ENCODE peak calls at places on chromosomes 13 and 19, in four cellular contexts. E, Q, J and T are unnamed samples.

GRCh38 chr13:79679334-79679733 is 198.4 kb downstream of the NDFIP2 start:
- DNase-seq in Q (peak; percentile 53), E (peak; percentile 21), J (peak; percentile 56), T (peak; percentile 9)

GRCh38 chr13:99995503-99996176 is 14.1 kb downstream of the ZIC2 start:
- DNase-seq in E (no peak), Q (no peak), J (no peak), T (no peak)

GRCh38 chr13:98174995-98175394 is 2.1 kb downstream of the RNF113B start:
- DNase-seq in E (no peak), J (no peak), Q (no peak), T (no peak)

GRCh38 chr13:24511824-24512207 is 762 bp downstream of the PARP4 start:
- DNase-seq in E (no peak), Q (no peak), J (no peak), T (no peak)

GRCh38 chr13:40562975-40563349 is 103.5 kb downstream of the FOXO1 start:
- DNase-seq in Q (no peak), J (no peak), E (no peak), T (no peak)

GRCh38 chr19:7977021-7977722 is 28.3 kb downstream of the ELAVL1 start:
- DNase-seq in Q (no peak), E (no peak), J (no peak), T (no peak)

GRCh38 chr19:46265217-46265828 is 31.5 kb upstream of the HIF3A start:
- DNase-seq in Q (peak; percentile 70), J (peak; percentile 77), E (peak; percentile 79), T (peak; percentile 73)

GRCh38 chr19:4980838-4981680 is 12.1 kb downstream of the KDM4B start:
- DNase-seq in J (no peak), E (no peak), Q (no peak), T (peak; percentile 60)

GRCh38 chr19:50910722-50911121 is 473 bp downstream of the KLK4 start:
- DNase-seq in Q (no peak), E (no peak), J (no peak), T (no peak)

GRCh38 chr19:8304841-8305621 is 3.1 kb downstream of the CD320 start:
- DNase-seq in J (peak; percentile 38), Q (no peak), E (no peak), T (peak; percentile 90)

GRCh38 chr13:101488734-101489133 is 36.3 kb downstream of the ITGBL1 start:
- DNase-seq in Q (no peak), J (no peak), E (no peak), T (no peak)

GRCh38 chr13:43079392-43079931 is 56.1 kb downstream of the DNAJC15 start:
- DNase-seq in E (no peak), Q (no peak), J (no peak), T (no peak)

DNA sequence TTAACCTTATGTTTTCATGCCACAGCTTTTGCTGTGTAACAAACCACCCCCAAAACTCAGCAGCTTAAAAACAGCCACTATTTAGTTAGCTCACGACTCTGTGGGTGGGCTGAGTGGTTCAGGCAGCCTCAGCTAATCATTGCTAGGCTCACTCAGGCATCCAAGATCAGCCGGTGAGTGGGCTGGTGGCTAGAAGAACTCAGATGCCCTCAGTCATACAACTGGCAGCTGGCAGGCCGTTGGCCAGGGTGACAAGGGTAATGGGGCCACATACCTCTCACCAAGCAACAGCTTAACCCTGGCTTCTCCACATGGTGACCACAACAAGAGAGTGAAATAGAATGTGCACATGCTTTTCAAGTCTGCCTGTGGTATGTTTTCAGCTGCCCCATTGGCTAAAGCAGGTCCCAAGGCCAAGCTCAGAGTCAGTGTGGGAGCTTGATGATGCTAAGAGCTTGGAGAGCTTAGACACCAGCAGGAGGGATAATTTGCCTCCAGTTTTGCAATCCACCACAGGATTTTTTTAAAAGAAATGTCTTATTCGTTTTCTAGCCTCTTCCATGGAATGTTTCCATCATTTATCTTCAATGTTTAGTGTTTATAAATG is 435.5 kb upstream of the TSHZ3 start:
- DNase-seq in Q (no peak), E (no peak), J (no peak), T (no peak)
- TF ChIP-seq FOSL1 in Q (no peak), E (no peak), J (no peak), T (no peak)

GRCh38 chr13:76822691-76823267 is 63.4 kb downstream of the KCTD12 start:
- DNase-seq in Q (no peak), E (no peak), J (no peak), T (no peak)
- TF ChIP-seq FOSL1 in Q (no peak), E (no peak), J (no peak), T (no peak)

DNA sequence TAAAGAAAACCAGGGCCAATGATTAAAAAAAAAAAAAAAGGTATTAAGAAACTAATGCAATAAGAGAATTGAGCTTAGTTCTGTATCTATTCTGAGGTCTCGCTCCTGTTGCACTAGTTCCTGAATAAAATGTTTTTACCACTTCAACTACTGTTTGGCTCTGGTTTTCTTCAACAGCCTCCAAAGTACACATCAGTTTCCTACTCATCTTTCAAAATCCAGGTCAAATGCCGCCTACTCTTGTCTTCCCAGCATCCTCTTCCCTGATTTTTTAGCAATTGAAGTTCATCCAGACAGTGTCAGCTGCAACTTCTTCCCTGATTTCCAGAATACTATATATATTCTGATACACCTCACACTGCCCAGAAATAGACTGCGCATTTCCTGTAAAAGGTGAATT is 1.4 kb upstream of the RCBTB1 start:
- DNase-seq in Q (peak; percentile 29), E (no peak), J (no peak), T (no peak)
- TF ChIP-seq FOSL1 in Q (no peak), E (no peak), J (no peak), T (no peak)

GRCh38 chr19:13689050-13689449 is 75.3 kb upstream of the MRI1 start:
- DNase-seq in E (no peak), J (peak; percentile 61), Q (peak; percentile 7), T (peak; percentile 74)
- TF ChIP-seq FOSL1 in E (no peak), J (no peak), Q (no peak), T (no peak)

GRCh38 chr13:19085876-19086275 is 95.7 kb downstream of the TUBA3C start:
- DNase-seq in E (no peak), J (no peak), Q (no peak), T (no peak)

GRCh38 chr13:19085258-19085657 is 96.4 kb downstream of the TUBA3C start:
- DNase-seq in E (no peak), J (no peak), Q (no peak), T (no peak)

GRCh38 chr13:19090495-19090894 is 91.1 kb downstream of the TUBA3C start:
- DNase-seq in E (no peak), Q (no peak), J (no peak), T (no peak)

GRCh38 chr13:19089315-19089714 is 92.3 kb downstream of the TUBA3C start:
- DNase-seq in Q (peak; percentile 9), E (no peak), J (no peak), T (peak; percentile 41)

GRCh38 chr13:19088416-19088815 is 93.2 kb downstream of the TUBA3C start:
- DNase-seq in Q (no peak), E (no peak), J (no peak), T (no peak)
- TF ChIP-seq FOSL1 in Q (no peak), E (no peak), J (no peak), T (no peak)